ENCODE peak calls at places on chromosomes 7 and 10, in four cellular contexts. One of them, this sample, is unnamed.

GRCh38 chr7:158328376-158329013 is 259.1 kb downstream of the PTPRN2 start:
- DNase-seq in HFF-Myc: no peak
- DNase-seq in skeletal muscle cell: no peak
- DNase-seq in neural progenitor cell: no peak
- DNase-seq in this sample: no peak

GRCh38 chr7:66321283-66321682 is 116.1 kb downstream of the TPST1 start:
- DNase-seq in HFF-Myc: no peak
- DNase-seq in skeletal muscle cell: no peak
- DNase-seq in neural progenitor cell: no peak
- DNase-seq in this sample: no peak

GRCh38 chr10:101617102-101617823 is 29.1 kb downstream of the DPCD start:
- DNase-seq in HFF-Myc: no peak
- DNase-seq in skeletal muscle cell: no peak
- DNase-seq in neural progenitor cell: no peak
- DNase-seq in this sample: no peak

GRCh38 chr7:81308643-81309354 is 389.9 kb upstream of the SEMA3C start:
- DNase-seq in HFF-Myc: peak
- DNase-seq in skeletal muscle cell: peak
- DNase-seq in neural progenitor cell: peak
- DNase-seq in this sample: no peak

GRCh38 chr7:84136336-84136735 is 58.3 kb downstream of the SEMA3A start:
- DNase-seq in HFF-Myc: no peak
- DNase-seq in skeletal muscle cell: no peak
- DNase-seq in neural progenitor cell: no peak
- DNase-seq in this sample: no peak

GRCh38 chr7:18834574-18835361 is 282.7 kb downstream of the TWIST1 start:
- DNase-seq in HFF-Myc: no peak
- DNase-seq in skeletal muscle cell: no peak
- DNase-seq in neural progenitor cell: no peak
- DNase-seq in this sample: no peak

GRCh38 chr10:131790021-131790420 is 110.8 kb upstream of the PPP2R2D start:
- DNase-seq in HFF-Myc: no peak
- DNase-seq in skeletal muscle cell: no peak
- DNase-seq in neural progenitor cell: no peak
- DNase-seq in this sample: no peak

GRCh38 chr10:70557876-70558275 is 44.7 kb downstream of the PRF1 start:
- DNase-seq in HFF-Myc: no peak
- DNase-seq in skeletal muscle cell: no peak
- DNase-seq in neural progenitor cell: no peak
- DNase-seq in this sample: no peak

GRCh38 chr7:3493499-3493898 is 192.4 kb downstream of the SDK1 start:
- DNase-seq in HFF-Myc: no peak
- DNase-seq in skeletal muscle cell: peak
- DNase-seq in neural progenitor cell: no peak
- DNase-seq in this sample: no peak

GRCh38 chr10:51400354-51401096 is 298.9 kb downstream of the CSTF2T start:
- DNase-seq in HFF-Myc: no peak
- DNase-seq in skeletal muscle cell: no peak
- DNase-seq in neural progenitor cell: no peak
- DNase-seq in this sample: no peak

GRCh38 chr7:131690446-131690845 is 134.0 kb upstream of the PODXL start:
- DNase-seq in HFF-Myc: no peak
- DNase-seq in skeletal muscle cell: no peak
- DNase-seq in neural progenitor cell: no peak
- DNase-seq in this sample: no peak

GRCh38 chr7:55018361-55019328 is at the start of gene EGFR:
- DNase-seq in HFF-Myc: no peak
- DNase-seq in skeletal muscle cell: no peak
- DNase-seq in neural progenitor cell: peak
- DNase-seq in this sample: no peak

GRCh38 chr10:70603439-70603778 is 868 bp upstream of the PRF1 start:
- DNase-seq in HFF-Myc: no peak
- DNase-seq in skeletal muscle cell: no peak
- DNase-seq in neural progenitor cell: no peak
- DNase-seq in this sample: no peak

GRCh38 chr7:44867073-44867990 is 18.0 kb downstream of the PURB start:
- DNase-seq in HFF-Myc: no peak
- DNase-seq in skeletal muscle cell: peak
- DNase-seq in neural progenitor cell: no peak
- DNase-seq in this sample: no peak

GRCh38 chr10:101222247-101222531 is 7.1 kb downstream of the LBX1 start:
- DNase-seq in HFF-Myc: no peak
- DNase-seq in skeletal muscle cell: no peak
- DNase-seq in neural progenitor cell: peak
- DNase-seq in this sample: no peak

GRCh38 chr10:74548676-74549075 is 277.7 kb upstream of the KAT6B start:
- DNase-seq in HFF-Myc: no peak
- DNase-seq in skeletal muscle cell: no peak
- DNase-seq in neural progenitor cell: no peak
- DNase-seq in this sample: no peak

GRCh38 chr7:84811427-84811826 is 375.4 kb downstream of the SEMA3D start:
- DNase-seq in HFF-Myc: no peak
- DNase-seq in skeletal muscle cell: peak
- DNase-seq in neural progenitor cell: peak
- DNase-seq in this sample: no peak

GRCh38 chr7:129376076-129376777 is 58.0 kb upstream of the STRIP2 start:
- DNase-seq in HFF-Myc: no peak
- DNase-seq in skeletal muscle cell: no peak
- DNase-seq in neural progenitor cell: peak
- DNase-seq in this sample: peak

GRCh38 chr7:47677664-47678063 is 95.8 kb upstream of the TNS3 start:
- DNase-seq in HFF-Myc: no peak
- DNase-seq in skeletal muscle cell: no peak
- DNase-seq in neural progenitor cell: no peak
- DNase-seq in this sample: no peak

GRCh38 chr7:116851175-116851574 is 11.2 kb upstream of the CAPZA2 start:
- DNase-seq in HFF-Myc: no peak
- DNase-seq in skeletal muscle cell: no peak
- DNase-seq in neural progenitor cell: no peak
- DNase-seq in this sample: no peak

GRCh38 chr10:30160431-30160982 is 101.1 kb upstream of the JCAD start:
- DNase-seq in HFF-Myc: no peak
- DNase-seq in skeletal muscle cell: no peak
- DNase-seq in neural progenitor cell: no peak
- DNase-seq in this sample: no peak

GRCh38 chr10:120541971-120542370 is 84.9 kb downstream of the PLPP4 start:
- DNase-seq in HFF-Myc: no peak
- DNase-seq in skeletal muscle cell: no peak
- DNase-seq in neural progenitor cell: no peak
- DNase-seq in this sample: no peak

GRCh38 chr10:122504551-122504950 is 43.2 kb downstream of the HTRA1 start:
- DNase-seq in HFF-Myc: no peak
- DNase-seq in skeletal muscle cell: peak
- DNase-seq in neural progenitor cell: no peak
- DNase-seq in this sample: no peak

GRCh38 chr10:121058082-121058481 is 206.9 kb downstream of the WDR11 start:
- DNase-seq in HFF-Myc: no peak
- DNase-seq in skeletal muscle cell: no peak
- DNase-seq in neural progenitor cell: no peak
- DNase-seq in this sample: no peak

GRCh38 chr10:43272030-43272429 is 5.2 kb upstream of the RASGEF1A start:
- DNase-seq in HFF-Myc: no peak
- DNase-seq in skeletal muscle cell: no peak
- DNase-seq in neural progenitor cell: no peak
- DNase-seq in this sample: no peak

GRCh38 chr7:2934211-2934731 is 90.2 kb upstream of the GNA12 start:
- DNase-seq in HFF-Myc: no peak
- DNase-seq in skeletal muscle cell: peak
- DNase-seq in neural progenitor cell: no peak
- DNase-seq in this sample: peak

GRCh38 chr7:50720295-50720694 is 62.4 kb downstream of the GRB10 start:
- DNase-seq in HFF-Myc: no peak
- DNase-seq in skeletal muscle cell: no peak
- DNase-seq in neural progenitor cell: no peak
- DNase-seq in this sample: no peak

GRCh38 chr7:131959106-131959812 is 402.8 kb upstream of the PODXL start:
- DNase-seq in HFF-Myc: no peak
- DNase-seq in skeletal muscle cell: no peak
- DNase-seq in neural progenitor cell: peak
- DNase-seq in this sample: no peak

GRCh38 chr10:86292462-86293322 is 73.9 kb downstream of the GRID1 start:
- DNase-seq in HFF-Myc: no peak
- DNase-seq in skeletal muscle cell: no peak
- DNase-seq in neural progenitor cell: no peak
- DNase-seq in this sample: no peak

GRCh38 chr7:138477581-138477980 is 17.5 kb downstream of the TRIM24 start:
- DNase-seq in HFF-Myc: no peak
- DNase-seq in skeletal muscle cell: no peak
- DNase-seq in neural progenitor cell: no peak
- DNase-seq in this sample: no peak

GRCh38 chr7:18317956-18318355 is 177.6 kb upstream of the HDAC9 start:
- DNase-seq in HFF-Myc: no peak
- DNase-seq in skeletal muscle cell: no peak
- DNase-seq in neural progenitor cell: no peak
- DNase-seq in this sample: no peak

GRCh38 chr7:112157072-112157471 is 49.1 kb downstream of the DOCK4 start:
- DNase-seq in HFF-Myc: no peak
- DNase-seq in skeletal muscle cell: peak
- DNase-seq in neural progenitor cell: no peak
- DNase-seq in this sample: no peak

GRCh38 chr10:28343252-28343651 is 40.4 kb upstream of the MPP7 start:
- DNase-seq in HFF-Myc: no peak
- DNase-seq in skeletal muscle cell: no peak
- DNase-seq in neural progenitor cell: no peak
- DNase-seq in this sample: no peak

GRCh38 chr10:36583690-36584089 is 541.7 kb upstream of the ANKRD30A start:
- DNase-seq in HFF-Myc: no peak
- DNase-seq in skeletal muscle cell: no peak
- DNase-seq in neural progenitor cell: no peak
- DNase-seq in this sample: no peak

GRCh38 chr10:113524539-113525490 is 28.0 kb upstream of the HABP2 start:
- DNase-seq in HFF-Myc: no peak
- DNase-seq in skeletal muscle cell: no peak
- DNase-seq in neural progenitor cell: no peak
- DNase-seq in this sample: no peak

GRCh38 chr10:101558206-101558605 is 29.9 kb downstream of the POLL start:
- DNase-seq in HFF-Myc: peak
- DNase-seq in skeletal muscle cell: no peak
- DNase-seq in neural progenitor cell: no peak
- DNase-seq in this sample: peak

GRCh38 chr7:97845622-97846203 is 26.5 kb downstream of the ASNS start:
- DNase-seq in HFF-Myc: peak
- DNase-seq in skeletal muscle cell: no peak
- DNase-seq in neural progenitor cell: peak
- DNase-seq in this sample: no peak

GRCh38 chr7:129122751-129123516 is 21.6 kb upstream of the TSPAN33 start:
- DNase-seq in HFF-Myc: no peak
- DNase-seq in skeletal muscle cell: no peak
- DNase-seq in neural progenitor cell: no peak
- DNase-seq in this sample: no peak

GRCh38 chr10:51707821-51708424 is 8.5 kb upstream of the CSTF2T start:
- DNase-seq in HFF-Myc: no peak
- DNase-seq in skeletal muscle cell: no peak
- DNase-seq in neural progenitor cell: no peak
- DNase-seq in this sample: no peak

GRCh38 chr10:125056161-125057132 is 103.9 kb downstream of the CTBP2 start:
- DNase-seq in HFF-Myc: no peak
- DNase-seq in skeletal muscle cell: no peak
- DNase-seq in neural progenitor cell: peak
- DNase-seq in this sample: no peak

GRCh38 chr10:3829193-3830050 is 44.4 kb upstream of the KLF6 start:
- DNase-seq in HFF-Myc: no peak
- DNase-seq in skeletal muscle cell: no peak
- DNase-seq in neural progenitor cell: peak
- DNase-seq in this sample: no peak
- H3K4me3 ChIP-seq in HFF-Myc: peak
- H3K4me3 ChIP-seq in skeletal muscle cell: peak
- H3K4me3 ChIP-seq in neural progenitor cell: no peak
- H3K4me3 ChIP-seq in this sample: peak

GRCh38 chr10:103184615-103185014 is 8.5 kb downstream of the NT5C2 start:
- DNase-seq in HFF-Myc: no peak
- DNase-seq in skeletal muscle cell: no peak
- DNase-seq in neural progenitor cell: no peak
- DNase-seq in this sample: no peak
- H3K4me3 ChIP-seq in HFF-Myc: no peak
- H3K4me3 ChIP-seq in skeletal muscle cell: no peak
- H3K4me3 ChIP-seq in neural progenitor cell: no peak
- H3K4me3 ChIP-seq in this sample: no peak

DNA sequence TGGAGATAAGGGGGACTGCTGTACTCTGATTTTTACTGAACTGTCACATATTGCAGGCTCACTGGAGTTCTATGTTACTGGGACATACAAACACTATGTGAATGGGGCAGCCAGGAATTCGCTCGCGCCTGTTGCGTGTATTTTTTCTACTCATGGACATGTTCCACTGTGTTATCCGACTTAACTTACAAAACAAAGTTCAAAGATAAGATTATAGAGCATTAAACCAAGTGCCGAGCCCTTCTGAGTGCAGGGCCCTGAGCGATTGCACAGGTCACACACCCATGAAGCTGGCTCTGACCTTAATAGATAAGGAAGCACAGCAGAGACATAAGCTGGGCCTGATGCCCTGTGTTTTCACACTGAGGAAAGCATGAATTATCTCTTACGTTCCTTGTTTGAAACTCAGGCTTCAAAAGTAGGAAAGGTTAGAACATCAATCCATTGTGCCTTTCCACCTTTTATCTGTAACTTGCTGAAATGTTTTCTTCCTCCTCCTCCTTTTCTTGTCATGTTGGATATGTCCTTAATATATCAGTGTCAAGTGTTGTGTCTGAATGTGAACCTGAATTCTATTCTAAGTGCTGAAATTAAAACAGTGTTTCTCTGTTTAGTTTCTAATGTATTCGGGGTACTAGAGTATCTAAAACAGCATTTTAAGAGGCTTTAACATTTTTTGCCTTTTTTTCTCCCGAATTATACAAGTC is 273.8 kb downstream of the AUTS2 start:
- DNase-seq in HFF-Myc: no peak
- DNase-seq in skeletal muscle cell: no peak
- DNase-seq in neural progenitor cell: no peak
- DNase-seq in this sample: no peak
- H3K4me3 ChIP-seq in HFF-Myc: no peak
- H3K4me3 ChIP-seq in skeletal muscle cell: no peak
- H3K4me3 ChIP-seq in neural progenitor cell: no peak
- H3K4me3 ChIP-seq in this sample: no peak

GRCh38 chr10:6802762-6803428 is 222.8 kb upstream of the PRKCQ start:
- DNase-seq in HFF-Myc: no peak
- DNase-seq in skeletal muscle cell: no peak
- DNase-seq in neural progenitor cell: no peak
- DNase-seq in this sample: no peak
- H3K4me3 ChIP-seq in HFF-Myc: no peak
- H3K4me3 ChIP-seq in skeletal muscle cell: no peak
- H3K4me3 ChIP-seq in neural progenitor cell: no peak
- H3K4me3 ChIP-seq in this sample: no peak

This sample was measured in keratinocyte.